ENCODE peak calls at places on chromosome 10, in six cellular contexts. One of them, this sample, is unnamed.

GRCh38 chr10:25896421-25896820 is 37.6 kb upstream of the MYO3A start:
- DNase-seq in GM12892: no peak
- DNase-seq in HepG2: no peak
- DNase-seq in K562: no peak
- DNase-seq in GM12878: no peak
- DNase-seq in H1: no peak
- DNase-seq in this sample: no peak

GRCh38 chr10:131199646-131200045 is 111.9 kb downstream of the TCERG1L start:
- DNase-seq in K562: no peak
- DNase-seq in HepG2: no peak
- DNase-seq in GM12892: no peak
- DNase-seq in H1: no peak
- DNase-seq in GM12878: no peak
- DNase-seq in this sample: no peak

GRCh38 chr10:124717358-124717757 is 26.8 kb downstream of the FAM53B start:
- DNase-seq in K562: no peak
- DNase-seq in H1: no peak
- DNase-seq in HepG2: no peak
- DNase-seq in GM12892: no peak
- DNase-seq in GM12878: no peak
- DNase-seq in this sample: no peak

GRCh38 chr10:89369142-89370105 is 8.4 kb upstream of the IFIT1B start:
- DNase-seq in GM12892: no peak
- DNase-seq in K562: no peak
- DNase-seq in HepG2: no peak
- DNase-seq in GM12878: no peak
- DNase-seq in H1: no peak
- DNase-seq in this sample: no peak

GRCh38 chr10:103808784-103809183 is 46.6 kb downstream of the SH3PXD2A start:
- DNase-seq in HepG2: no peak
- DNase-seq in GM12878: no peak
- DNase-seq in H1: no peak
- DNase-seq in GM12892: no peak
- DNase-seq in K562: no peak
- DNase-seq in this sample: no peak

GRCh38 chr10:130443236-130443635 is 307.0 kb downstream of the GLRX3 start:
- DNase-seq in GM12892: no peak
- DNase-seq in GM12878: no peak
- DNase-seq in HepG2: no peak
- DNase-seq in K562: no peak
- DNase-seq in H1: no peak
- DNase-seq in this sample: no peak

GRCh38 chr10:18097524-18097923 is 42.7 kb upstream of the CACNB2 start:
- DNase-seq in GM12892: no peak
- DNase-seq in GM12878: no peak
- DNase-seq in K562: no peak
- DNase-seq in HepG2: no peak
- DNase-seq in H1: no peak
- DNase-seq in this sample: no peak

GRCh38 chr10:76675951-76676587 is 961.5 kb downstream of the KCNMA1 start:
- DNase-seq in GM12892: no peak
- DNase-seq in GM12878: no peak
- DNase-seq in H1: no peak
- DNase-seq in HepG2: no peak
- DNase-seq in K562: no peak
- DNase-seq in this sample: no peak

GRCh38 chr10:75957321-75957720 is 525.9 kb downstream of the LRMDA start:
- DNase-seq in GM12878: no peak
- DNase-seq in H1: no peak
- DNase-seq in HepG2: no peak
- DNase-seq in GM12892: no peak
- DNase-seq in K562: no peak
- DNase-seq in this sample: no peak

GRCh38 chr10:30373596-30374327 is 24.7 kb upstream of the MTPAP start:
- DNase-seq in K562: no peak
- DNase-seq in GM12878: no peak
- DNase-seq in GM12892: no peak
- DNase-seq in H1: no peak
- DNase-seq in HepG2: no peak
- DNase-seq in this sample: no peak

GRCh38 chr10:122053314-122053713 is 64.4 kb downstream of the TACC2 start:
- DNase-seq in HepG2: no peak
- DNase-seq in K562: no peak
- DNase-seq in GM12878: no peak
- DNase-seq in GM12892: no peak
- DNase-seq in H1: no peak
- DNase-seq in this sample: no peak

GRCh38 chr10:46092523-46093195 is 46.6 kb upstream of the MSMB start:
- DNase-seq in K562: no peak
- DNase-seq in H1: no peak
- DNase-seq in HepG2: no peak
- DNase-seq in GM12892: no peak
- DNase-seq in GM12878: no peak
- DNase-seq in this sample: no peak

GRCh38 chr10:94066411-94066810 is 72.7 kb downstream of the PLCE1 start:
- DNase-seq in HepG2: peak
- DNase-seq in GM12892: no peak
- DNase-seq in H1: no peak
- DNase-seq in K562: peak
- DNase-seq in GM12878: no peak
- DNase-seq in this sample: no peak

GRCh38 chr10:59175538-59176240 is 754 bp upstream of the PHYHIPL start:
- DNase-seq in K562: no peak
- DNase-seq in GM12878: no peak
- DNase-seq in HepG2: peak
- DNase-seq in H1: peak
- DNase-seq in GM12892: no peak
- DNase-seq in this sample: no peak

GRCh38 chr10:43808136-43808535 is 159.5 kb upstream of the ZNF32 start:
- DNase-seq in GM12878: peak
- DNase-seq in GM12892: no peak
- DNase-seq in HepG2: no peak
- DNase-seq in K562: no peak
- DNase-seq in H1: no peak
- DNase-seq in this sample: no peak

GRCh38 chr10:127149613-127150081 is 46.7 kb downstream of the INSYN2A start:
- DNase-seq in HepG2: no peak
- DNase-seq in GM12892: no peak
- DNase-seq in K562: no peak
- DNase-seq in GM12878: no peak
- DNase-seq in H1: no peak
- DNase-seq in this sample: no peak

GRCh38 chr10:84205853-84206513 is 11.6 kb downstream of the CDHR1 start:
- DNase-seq in GM12878: no peak
- DNase-seq in GM12892: no peak
- DNase-seq in H1: no peak
- DNase-seq in K562: no peak
- DNase-seq in HepG2: no peak
- DNase-seq in this sample: no peak

GRCh38 chr10:1519391-1519790 is 217.9 kb downstream of the ADARB2 start:
- DNase-seq in HepG2: no peak
- DNase-seq in H1: peak
- DNase-seq in GM12892: no peak
- DNase-seq in GM12878: no peak
- DNase-seq in K562: no peak
- DNase-seq in this sample: no peak

GRCh38 chr10:82340166-82340565 is 465.2 kb downstream of the NRG3 start:
- DNase-seq in GM12878: no peak
- DNase-seq in K562: no peak
- DNase-seq in H1: no peak
- DNase-seq in GM12892: no peak
- DNase-seq in HepG2: no peak
- DNase-seq in this sample: no peak

GRCh38 chr10:73965890-73966768 is 31.8 kb upstream of the VCL start:
- DNase-seq in HepG2: peak
- DNase-seq in K562: no peak
- DNase-seq in H1: peak
- DNase-seq in GM12892: no peak
- DNase-seq in GM12878: no peak
- DNase-seq in this sample: no peak
- TF ChIP-seq POLR2AphosphoS5 in HepG2: no peak
- TF ChIP-seq POLR2AphosphoS5 in K562: no peak
- TF ChIP-seq POLR2AphosphoS5 in H1: peak
- TF ChIP-seq POLR2AphosphoS5 in GM12892: no peak
- TF ChIP-seq POLR2AphosphoS5 in GM12878: no peak
- TF ChIP-seq POLR2AphosphoS5 in this sample: no peak

GRCh38 chr10:29041512-29042150 is 247.2 kb upstream of the LYZL1 start:
- DNase-seq in K562: no peak
- DNase-seq in HepG2: no peak
- DNase-seq in GM12878: no peak
- DNase-seq in H1: no peak
- DNase-seq in GM12892: no peak
- DNase-seq in this sample: no peak

GRCh38 chr10:29037348-29038113 is 251.3 kb upstream of the LYZL1 start:
- DNase-seq in GM12878: no peak
- DNase-seq in K562: no peak
- DNase-seq in GM12892: no peak
- DNase-seq in H1: no peak
- DNase-seq in HepG2: no peak
- DNase-seq in this sample: no peak

GRCh38 chr10:29039091-29039490 is 249.8 kb upstream of the LYZL1 start:
- DNase-seq in H1: no peak
- DNase-seq in GM12892: no peak
- DNase-seq in K562: no peak
- DNase-seq in GM12878: no peak
- DNase-seq in HepG2: no peak
- DNase-seq in this sample: no peak

GRCh38 chr10:29035721-29036120 is 253.1 kb upstream of the LYZL1 start:
- DNase-seq in GM12878: no peak
- DNase-seq in GM12892: no peak
- DNase-seq in H1: no peak
- DNase-seq in K562: no peak
- DNase-seq in HepG2: no peak
- DNase-seq in this sample: no peak

DNA sequence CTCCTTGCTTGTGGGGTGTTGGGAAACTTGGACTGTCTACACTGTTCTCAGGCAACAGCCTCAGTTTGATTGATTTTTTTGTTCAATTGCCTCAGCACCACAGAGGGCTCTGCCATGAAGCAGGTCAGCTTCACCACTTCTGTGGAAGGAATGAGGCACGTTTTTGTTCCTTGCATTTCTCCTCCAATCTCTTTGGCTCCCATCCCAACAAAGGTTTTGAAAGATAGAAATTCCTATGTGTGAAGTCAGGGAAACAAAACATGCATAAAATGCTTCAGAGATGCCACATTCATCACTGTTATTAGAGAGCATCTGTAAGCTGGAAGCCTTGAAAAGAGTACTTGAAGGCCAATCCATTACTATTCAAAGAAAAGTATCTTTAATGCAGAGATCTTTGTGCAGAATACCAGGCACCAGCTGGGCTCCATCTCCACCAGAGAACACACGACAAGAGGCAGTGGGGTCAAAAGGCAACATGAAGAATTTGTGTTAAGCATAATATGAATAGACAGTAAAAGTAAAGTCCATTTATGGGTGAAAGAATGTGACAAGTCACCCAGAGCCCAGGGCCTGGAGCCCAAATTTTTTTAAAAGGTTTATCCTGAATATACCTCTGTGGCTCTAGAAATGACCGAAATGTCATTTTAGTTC is 249.1 kb upstream of the LYZL1 start:
- DNase-seq in HepG2: no peak
- DNase-seq in GM12878: no peak
- DNase-seq in H1: no peak
- DNase-seq in GM12892: no peak
- DNase-seq in K562: no peak
- DNase-seq in this sample: no peak
- TF ChIP-seq TAF1 in HepG2: no peak
- TF ChIP-seq TAF1 in GM12878: no peak
- TF ChIP-seq TAF1 in H1: no peak
- TF ChIP-seq TAF1 in GM12892: no peak
- TF ChIP-seq TAF1 in K562: no peak
- TF ChIP-seq TAF1 in this sample: no peak

GRCh38 chr10:3068201-3068967 is 1.0 kb downstream of the PFKP start:
- DNase-seq in K562: peak
- DNase-seq in H1: peak
- DNase-seq in GM12878: no peak
- DNase-seq in GM12892: peak
- DNase-seq in HepG2: no peak
- DNase-seq in this sample: peak
- TF ChIP-seq POLR2A in K562: no peak
- TF ChIP-seq POLR2A in H1: peak
- TF ChIP-seq POLR2A in GM12878: peak
- TF ChIP-seq POLR2A in GM12892: peak
- TF ChIP-seq POLR2A in HepG2: no peak
- TF ChIP-seq POLR2A in this sample: no peak

GRCh38 chr10:112389147-112389822 is 15.4 kb downstream of the ACSL5 start:
- DNase-seq in GM12878: peak
- DNase-seq in H1: no peak
- DNase-seq in GM12892: no peak
- DNase-seq in K562: no peak
- DNase-seq in HepG2: peak
- DNase-seq in this sample: no peak
- TF ChIP-seq POLR2AphosphoS5 in GM12878: no peak
- TF ChIP-seq POLR2AphosphoS5 in H1: no peak
- TF ChIP-seq POLR2AphosphoS5 in GM12892: no peak
- TF ChIP-seq POLR2AphosphoS5 in K562: no peak
- TF ChIP-seq POLR2AphosphoS5 in HepG2: no peak
- TF ChIP-seq POLR2AphosphoS5 in this sample: no peak

GRCh38 chr10:357201-357950 is 222.1 kb downstream of the ZMYND11 start:
- DNase-seq in GM12892: no peak
- DNase-seq in H1: no peak
- DNase-seq in HepG2: no peak
- DNase-seq in K562: no peak
- DNase-seq in GM12878: no peak
- DNase-seq in this sample: no peak
- TF ChIP-seq TAF1 in GM12892: no peak
- TF ChIP-seq TAF1 in H1: no peak
- TF ChIP-seq TAF1 in HepG2: no peak
- TF ChIP-seq TAF1 in K562: no peak
- TF ChIP-seq TAF1 in GM12878: no peak
- TF ChIP-seq TAF1 in this sample: no peak

DNA sequence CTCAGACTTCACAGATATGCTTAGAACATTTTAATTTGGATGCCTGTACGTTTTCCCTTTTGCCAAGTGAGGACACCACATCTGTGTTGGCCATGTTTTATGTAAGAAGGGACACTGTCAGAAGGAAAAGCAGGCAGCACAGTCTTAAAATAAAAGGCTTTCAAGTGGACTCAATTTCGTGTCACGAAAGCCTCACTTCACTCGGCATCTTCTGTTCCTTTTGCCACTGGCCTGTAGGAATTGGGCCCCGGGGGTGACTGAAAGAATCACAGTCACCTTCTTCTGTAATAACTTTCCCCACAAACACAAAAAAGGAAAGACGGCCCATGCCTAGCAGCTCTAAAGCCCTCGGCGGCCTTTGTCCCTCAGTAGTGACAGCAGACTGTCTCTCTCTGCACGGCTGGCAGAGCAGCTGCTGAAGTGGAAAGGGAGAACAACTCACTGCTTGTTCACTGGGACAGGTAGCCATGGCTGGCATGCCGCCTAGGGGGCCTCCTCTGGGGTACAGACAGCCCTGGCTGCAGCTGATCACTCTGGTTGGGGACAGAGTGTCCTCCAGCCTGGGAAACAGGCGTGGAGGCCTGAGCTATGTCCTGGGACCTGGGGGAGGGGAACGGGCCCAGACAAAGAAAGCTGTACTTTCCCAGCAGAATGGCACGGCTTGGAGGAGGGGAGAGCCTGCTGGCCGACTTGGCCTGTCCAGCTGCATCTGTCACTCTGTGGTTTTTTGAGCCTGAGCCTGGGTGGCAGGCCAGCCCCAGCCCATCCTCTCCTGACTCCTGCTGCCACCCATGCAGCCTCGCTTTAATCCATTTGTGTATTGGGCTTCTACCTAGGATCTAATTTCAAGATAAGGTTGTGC is 4.4 kb downstream of the RASSF4 start:
- DNase-seq in GM12892: no peak
- DNase-seq in HepG2: peak
- DNase-seq in GM12878: no peak
- DNase-seq in K562: no peak
- DNase-seq in H1: peak
- DNase-seq in this sample: no peak
- TF ChIP-seq POLR2A in GM12892: peak
- TF ChIP-seq POLR2A in HepG2: no peak
- TF ChIP-seq POLR2A in GM12878: no peak
- TF ChIP-seq POLR2A in K562: no peak
- TF ChIP-seq POLR2A in H1: no peak
- TF ChIP-seq POLR2A in this sample: peak